ENCODE peak calls at places on chromosomes 7 and 10, in five cellular contexts. B is GM12878, I is HepG2, K is SK-N-SH, X is K562. T is an unnamed sample.
A peak's percentile ranks its signal among the peaks of the same experiment; 100 is the strongest.

GRCh38 chr10:15718495-15719061 is 1.1 kb downstream of the ITGA8 start:
- DNase-seq in I (no peak), K (no peak), B (no peak), X (no peak), T (no peak)

GRCh38 chr7:16657656-16658279 is 11.8 kb downstream of the BZW2 start:
- DNase-seq in B (no peak), X (peak; percentile 55), I (no peak), K (no peak), T (no peak)

GRCh38 chr7:124718032-124718766 is 47.4 kb downstream of the GPR37 start:
- DNase-seq in B (no peak), K (no peak), X (no peak), I (peak; percentile 35), T (no peak)

GRCh38 chr10:73650537-73651331 is 5.1 kb downstream of the SYNPO2L start:
- DNase-seq in X (no peak), I (no peak), K (no peak), B (peak; percentile 65), T (no peak)

GRCh38 chr7:18552311-18552916 is 56.9 kb downstream of the HDAC9 start:
- DNase-seq in X (no peak), K (no peak), I (no peak), B (no peak), T (no peak)

GRCh38 chr7:148772297-148773089 is 73.8 kb downstream of the CUL1 start:
- DNase-seq in B (no peak), I (no peak), X (no peak), K (no peak), T (peak; percentile 82)

GRCh38 chr10:69879628-69880257 is 78.0 kb downstream of the COL13A1 start:
- DNase-seq in K (no peak), B (no peak), X (no peak), I (peak; percentile 55), T (no peak)

GRCh38 chr10:43952760-43953159 is 304.1 kb upstream of the ZNF32 start:
- DNase-seq in B (no peak), I (no peak), X (no peak), K (no peak), T (no peak)

GRCh38 chr7:132275811-132276210 is 300.5 kb downstream of the PLXNA4 start:
- DNase-seq in K (no peak), I (no peak), X (no peak), B (no peak), T (no peak)

GRCh38 chr7:107506683-107507339 is 37.0 kb downstream of the GPR22 start:
- DNase-seq in X (no peak), K (no peak), I (no peak), B (no peak), T (peak; percentile 28)

GRCh38 chr7:120273476-120273975 is 551 bp downstream of the KCND2 start:
- DNase-seq in I (peak; percentile 0), B (peak; percentile 15), K (peak; percentile 54), X (no peak), T (no peak)

GRCh38 chr7:148327379-148327778 is 263.2 kb upstream of the C7orf33 start:
- DNase-seq in B (no peak), X (no peak), I (peak; percentile 30), K (no peak), T (no peak)

GRCh38 chr10:49164587-49165188 is 23.5 kb downstream of the TMEM273 start:
- DNase-seq in K (peak; percentile 65), B (no peak), X (peak; percentile 78), I (peak; percentile 28), T (peak; percentile 48)

GRCh38 chr7:129468087-129468486 is 33.9 kb downstream of the STRIP2 start:
- DNase-seq in K (no peak), I (no peak), X (no peak), B (no peak), T (no peak)
- TF ChIP-seq ZBTB33 in K (no peak), I (no peak), X (no peak), B (no peak), T (no peak)

GRCh38 chr10:79246209-79246581 is 101.1 kb upstream of the PPIF start:
- DNase-seq in X (no peak), I (no peak), K (no peak), B (no peak), T (no peak)
- TF ChIP-seq ZBTB33 in X (no peak), I (no peak), K (no peak), B (no peak), T (no peak)

DNA sequence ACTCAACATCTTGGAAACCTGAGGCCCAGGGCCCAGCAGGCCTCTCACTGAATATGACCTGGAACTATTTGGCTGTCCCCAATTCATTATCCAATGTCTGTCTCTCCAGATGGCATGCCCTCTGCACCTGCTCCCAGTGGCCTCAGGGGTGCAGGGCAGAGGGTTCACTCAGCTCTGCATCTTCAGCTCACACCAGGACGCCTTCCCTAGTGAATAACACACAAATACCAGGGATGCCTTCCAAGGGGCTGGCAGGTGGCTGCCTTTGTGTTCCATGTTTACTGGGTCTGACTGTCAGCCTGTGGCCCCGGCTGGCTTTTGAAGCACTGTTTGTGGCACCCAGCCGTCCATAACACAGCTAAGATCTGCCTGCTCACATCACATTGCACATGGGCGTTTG is 590.2 kb upstream of the PFKP start:
- DNase-seq in X (no peak), K (peak; percentile 11), I (no peak), B (no peak), T (no peak)
- TF ChIP-seq ZBTB33 in X (no peak), K (no peak), I (no peak), B (no peak), T (no peak)

DNA sequence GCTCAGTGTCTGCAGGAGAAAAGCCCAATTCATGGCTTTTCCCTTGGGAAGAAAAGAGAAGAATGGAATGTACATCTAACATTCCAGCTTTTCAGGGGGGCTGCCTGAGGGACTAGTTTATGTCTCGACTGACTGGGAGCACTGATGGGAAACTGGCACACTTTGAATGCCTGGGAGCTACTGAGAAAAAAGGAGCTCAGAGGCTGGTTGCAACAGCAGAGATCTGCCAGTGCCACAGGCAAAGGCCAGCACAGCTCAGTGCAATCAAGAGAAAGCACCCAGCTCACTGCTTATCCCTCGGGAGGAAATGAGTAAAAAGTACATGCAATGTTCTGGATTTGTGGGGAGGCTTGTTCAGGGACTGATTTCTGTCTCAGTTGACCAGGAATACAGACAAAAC is 226.2 kb downstream of the COBL start:
- DNase-seq in X (no peak), K (no peak), I (no peak), B (no peak), T (no peak)
- TF ChIP-seq ZBTB33 in X (no peak), K (no peak), I (no peak), B (no peak), T (no peak)

GRCh38 chr7:86148501-86148900 is 495.2 kb upstream of the GRM3 start:
- DNase-seq in X (no peak), B (no peak), I (no peak), K (no peak), T (no peak)

GRCh38 chr7:86152926-86153325 is 490.8 kb upstream of the GRM3 start:
- DNase-seq in K (no peak), I (no peak), X (no peak), B (no peak), T (no peak)

DNA sequence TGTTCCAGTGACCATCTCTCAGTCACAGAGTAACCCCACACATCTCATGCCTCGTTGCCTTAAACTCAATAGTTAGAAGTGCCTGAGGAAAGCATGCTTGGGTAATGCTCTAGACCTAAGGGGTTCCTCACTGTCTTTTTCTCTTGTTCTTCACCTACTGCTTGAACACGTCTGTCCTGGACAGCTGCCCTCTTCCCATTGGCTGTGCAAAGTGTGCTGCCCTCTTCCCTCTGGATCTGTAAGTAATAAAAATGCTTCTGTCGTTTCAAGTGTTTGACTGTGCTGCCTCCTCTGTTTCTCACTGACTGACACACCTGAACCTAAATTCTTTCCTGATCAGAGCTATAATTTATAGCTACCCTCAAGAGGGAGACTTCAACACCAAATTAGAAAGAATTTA is 494.4 kb upstream of the GRM3 start:
- DNase-seq in B (no peak), I (no peak), K (no peak), X (no peak), T (no peak)
- TF ChIP-seq ZBTB33 in B (no peak), I (no peak), K (no peak), X (no peak), T (no peak)

GRCh38 chr7:6407434-6407833 is 40.3 kb downstream of the DAGLB start:
- DNase-seq in K (no peak), B (no peak), X (no peak), I (no peak), T (no peak)

GRCh38 chr7:6406121-6406520 is 41.6 kb downstream of the DAGLB start:
- DNase-seq in I (no peak), B (no peak), K (no peak), X (no peak), T (no peak)

GRCh38 chr7:6413637-6414036 is 34.1 kb downstream of the DAGLB start:
- DNase-seq in K (no peak), B (no peak), X (no peak), I (no peak), T (no peak)

GRCh38 chr7:6409091-6409490 is 38.7 kb downstream of the DAGLB start:
- DNase-seq in K (no peak), I (no peak), B (no peak), X (no peak), T (no peak)

GRCh38 chr7:6409991-6410693 is 37.6 kb downstream of the DAGLB start:
- DNase-seq in X (no peak), K (peak; percentile 51), B (no peak), I (no peak), T (no peak)
- TF ChIP-seq ZBTB33 in X (peak; percentile 71), K (no peak), B (no peak), I (no peak), T (no peak)

DNA sequence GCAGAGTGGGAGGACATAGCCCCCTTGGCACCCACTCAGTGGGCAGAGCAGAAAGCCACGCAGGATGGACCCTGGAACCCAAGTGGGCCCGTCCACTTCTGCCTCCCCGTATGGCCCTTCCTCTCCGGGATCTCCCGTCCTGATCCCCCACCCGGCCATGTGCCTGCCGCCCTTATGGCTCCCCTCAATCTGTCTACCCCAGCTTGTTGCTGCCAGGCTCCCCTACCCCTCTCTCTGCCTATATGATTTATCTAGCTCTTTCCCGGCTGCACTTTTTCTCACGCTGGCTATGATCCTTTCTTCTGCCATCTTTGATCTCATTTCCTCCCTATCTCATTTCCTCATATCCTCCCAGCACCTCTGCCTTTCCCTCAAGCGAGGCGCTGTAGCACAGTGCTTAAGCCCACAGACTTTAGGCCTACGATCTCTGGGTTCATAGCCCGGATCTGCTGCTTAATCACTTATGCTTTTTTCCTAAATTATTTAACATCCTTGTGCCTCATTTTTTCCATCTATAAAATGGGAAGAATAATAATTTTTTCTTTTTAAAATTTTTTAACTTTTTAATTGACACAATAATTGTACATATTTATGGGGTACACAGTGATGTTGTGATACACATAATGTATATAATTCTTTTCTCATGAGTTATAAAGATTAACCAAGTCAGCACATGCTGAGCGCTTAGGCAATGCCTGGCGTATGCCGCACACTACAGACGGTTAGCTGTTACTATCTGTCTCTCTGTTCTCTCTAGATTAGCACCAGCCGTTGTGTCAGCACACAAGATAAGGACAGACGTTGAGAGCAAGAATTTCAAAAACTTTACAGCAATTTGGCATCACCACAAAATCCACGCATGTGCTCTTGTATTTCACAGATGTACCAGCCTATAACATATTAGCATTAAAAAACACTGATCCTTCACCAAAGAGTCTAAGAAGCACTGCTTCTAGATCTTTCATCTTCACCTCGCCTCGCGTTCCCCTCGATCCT is 18.1 kb downstream of the KCNH2 start:
- DNase-seq in K (no peak), I (no peak), X (peak; percentile 65), B (no peak), T (no peak)
- TF ChIP-seq ZBTB33 in K (no peak), I (no peak), X (peak; percentile 49), B (no peak), T (no peak)